ENCODE peak calls at places on chromosomes 1 and 21, in four cellular contexts. One of them, this sample, is unnamed.

GRCh38 chr1:72485786-72486185 is 203.4 kb upstream of the NEGR1 start:
- DNase-seq in kidney: no peak
- DNase-seq in CD4-positive, CD25-positive, alpha-beta regulatory T cell: no peak
- DNase-seq in fibroblast of lung: peak; percentile 81
- DNase-seq in this sample: no peak

GRCh38 chr1:7422561-7422960 is 348.5 kb upstream of the VAMP3 start:
- DNase-seq in kidney: peak; percentile 9
- DNase-seq in CD4-positive, CD25-positive, alpha-beta regulatory T cell: no peak
- DNase-seq in fibroblast of lung: no peak
- DNase-seq in this sample: peak; percentile 1

GRCh38 chr21:18801468-18801867 is 397.9 kb upstream of the TMPRSS15 start:
- DNase-seq in kidney: no peak
- DNase-seq in CD4-positive, CD25-positive, alpha-beta regulatory T cell: no peak
- DNase-seq in fibroblast of lung: no peak
- DNase-seq in this sample: no peak

GRCh38 chr1:48676822-48677221 is 99.9 kb downstream of the BEND5 start:
- DNase-seq in kidney: no peak
- DNase-seq in fibroblast of lung: no peak
- DNase-seq in CD4-positive, CD25-positive, alpha-beta regulatory T cell: no peak
- DNase-seq in this sample: no peak

GRCh38 chr1:19563336-19564097 is 78.2 kb upstream of the CAPZB start:
- DNase-seq in CD4-positive, CD25-positive, alpha-beta regulatory T cell: no peak
- DNase-seq in kidney: no peak
- DNase-seq in fibroblast of lung: peak; percentile 70
- DNase-seq in this sample: no peak

GRCh38 chr1:98051065-98051675 is 130.3 kb upstream of the DPYD start:
- DNase-seq in kidney: peak; percentile 51
- DNase-seq in fibroblast of lung: peak; percentile 86
- DNase-seq in CD4-positive, CD25-positive, alpha-beta regulatory T cell: peak; percentile 77
- DNase-seq in this sample: peak; percentile 45

GRCh38 chr1:1072299-1072848 is 1.7 kb downstream of the RNF223 start:
- DNase-seq in kidney: no peak
- DNase-seq in CD4-positive, CD25-positive, alpha-beta regulatory T cell: no peak
- DNase-seq in fibroblast of lung: no peak
- DNase-seq in this sample: no peak

GRCh38 chr1:111471012-111471411 is 2.8 kb upstream of the C1orf162 start:
- DNase-seq in CD4-positive, CD25-positive, alpha-beta regulatory T cell: peak; percentile 95
- DNase-seq in kidney: no peak
- DNase-seq in fibroblast of lung: no peak
- DNase-seq in this sample: no peak

GRCh38 chr1:17620448-17620847 is 81.0 kb downstream of the ARHGEF10L start:
- DNase-seq in CD4-positive, CD25-positive, alpha-beta regulatory T cell: no peak
- DNase-seq in kidney: no peak
- DNase-seq in fibroblast of lung: no peak
- DNase-seq in this sample: no peak

GRCh38 chr1:18849252-18849651 is 10.2 kb downstream of the TAS1R2 start:
- DNase-seq in CD4-positive, CD25-positive, alpha-beta regulatory T cell: no peak
- DNase-seq in fibroblast of lung: no peak
- DNase-seq in kidney: peak; percentile 93
- DNase-seq in this sample: no peak

GRCh38 chr1:164983023-164983650 is 373.4 kb downstream of the LMX1A start:
- DNase-seq in CD4-positive, CD25-positive, alpha-beta regulatory T cell: no peak
- DNase-seq in kidney: no peak
- DNase-seq in fibroblast of lung: no peak
- DNase-seq in this sample: no peak

GRCh38 chr1:24094554-24094953 is 17.4 kb downstream of the MYOM3 start:
- DNase-seq in fibroblast of lung: no peak
- DNase-seq in kidney: peak; percentile 37
- DNase-seq in CD4-positive, CD25-positive, alpha-beta regulatory T cell: no peak
- DNase-seq in this sample: no peak

GRCh38 chr1:153612111-153612754 is 704 bp downstream of the S100A16 start:
- DNase-seq in CD4-positive, CD25-positive, alpha-beta regulatory T cell: no peak
- DNase-seq in fibroblast of lung: no peak
- DNase-seq in kidney: peak; percentile 70
- DNase-seq in this sample: no peak

GRCh38 chr1:173304529-173305227 is 97.5 kb upstream of the TNFSF4 start:
- DNase-seq in fibroblast of lung: no peak
- DNase-seq in CD4-positive, CD25-positive, alpha-beta regulatory T cell: no peak
- DNase-seq in kidney: no peak
- DNase-seq in this sample: no peak

GRCh38 chr1:117608758-117609157 is 2.9 kb downstream of the TENT5C start:
- DNase-seq in kidney: no peak
- DNase-seq in CD4-positive, CD25-positive, alpha-beta regulatory T cell: no peak
- DNase-seq in fibroblast of lung: no peak
- DNase-seq in this sample: no peak

GRCh38 chr1:112237983-112238515 is 158.0 kb upstream of the CTTNBP2NL start:
- DNase-seq in fibroblast of lung: no peak
- DNase-seq in kidney: no peak
- DNase-seq in CD4-positive, CD25-positive, alpha-beta regulatory T cell: no peak
- DNase-seq in this sample: no peak

GRCh38 chr1:115409097-115409852 is 71.2 kb upstream of the NGF start:
- DNase-seq in fibroblast of lung: no peak
- DNase-seq in CD4-positive, CD25-positive, alpha-beta regulatory T cell: no peak
- DNase-seq in kidney: no peak
- DNase-seq in this sample: no peak

GRCh38 chr1:118998171-118998570 is 10.0 kb upstream of the TBX15 start:
- DNase-seq in CD4-positive, CD25-positive, alpha-beta regulatory T cell: no peak
- DNase-seq in fibroblast of lung: no peak
- DNase-seq in kidney: no peak
- DNase-seq in this sample: no peak

GRCh38 chr1:24901791-24902470 is 28.1 kb downstream of the RUNX3 start:
- DNase-seq in CD4-positive, CD25-positive, alpha-beta regulatory T cell: no peak
- DNase-seq in kidney: peak; percentile 77
- DNase-seq in fibroblast of lung: no peak
- DNase-seq in this sample: no peak

GRCh38 chr1:6239950-6240768 is 3.8 kb upstream of the HES3 start:
- DNase-seq in CD4-positive, CD25-positive, alpha-beta regulatory T cell: no peak
- DNase-seq in fibroblast of lung: peak; percentile 41
- DNase-seq in kidney: no peak
- DNase-seq in this sample: peak; percentile 70

GRCh38 chr21:44516828-44517174 is 23.2 kb downstream of the KRTAP10-1 start:
- DNase-seq in CD4-positive, CD25-positive, alpha-beta regulatory T cell: no peak
- DNase-seq in kidney: peak; percentile 33
- DNase-seq in fibroblast of lung: no peak
- DNase-seq in this sample: no peak
- H3K9me3 ChIP-seq in CD4-positive, CD25-positive, alpha-beta regulatory T cell: no peaks in the 10 kb centered on the region
- H3K9me3 ChIP-seq in kidney: no peaks in the 10 kb centered on the region
- H3K9me3 ChIP-seq in fibroblast of lung: no peaks in the 10 kb centered on the region
- H3K9me3 ChIP-seq in this sample: no peaks in the 10 kb centered on the region

GRCh38 chr1:247043406-247043805 is 35.2 kb downstream of the ZNF670 start:
- DNase-seq in CD4-positive, CD25-positive, alpha-beta regulatory T cell: no peak
- DNase-seq in kidney: no peak
- DNase-seq in fibroblast of lung: no peak
- DNase-seq in this sample: no peak

GRCh38 chr1:247047702-247048101 is 30.9 kb downstream of the ZNF670 start:
- DNase-seq in fibroblast of lung: no peak
- DNase-seq in CD4-positive, CD25-positive, alpha-beta regulatory T cell: no peak
- DNase-seq in kidney: no peak
- DNase-seq in this sample: no peak

GRCh38 chr1:247047260-247047659 is 31.4 kb downstream of the ZNF670 start:
- DNase-seq in CD4-positive, CD25-positive, alpha-beta regulatory T cell: no peak
- DNase-seq in kidney: no peak
- DNase-seq in fibroblast of lung: no peak
- DNase-seq in this sample: no peak
- H3K9me3 ChIP-seq in CD4-positive, CD25-positive, alpha-beta regulatory T cell: peaks cover 66% of the 10 kb centered on the region
- H3K9me3 ChIP-seq in kidney: peaks cover 22% of the 10 kb centered on the region
- H3K9me3 ChIP-seq in fibroblast of lung: no peaks in the 10 kb centered on the region
- H3K9me3 ChIP-seq in this sample: peaks cover 43% of the 10 kb centered on the region

GRCh38 chr21:26659757-26660156 is 86.7 kb upstream of the CYYR1 start:
- DNase-seq in fibroblast of lung: no peak
- DNase-seq in kidney: no peak
- DNase-seq in CD4-positive, CD25-positive, alpha-beta regulatory T cell: no peak
- DNase-seq in this sample: no peak
- H3K9me3 ChIP-seq in fibroblast of lung: no peaks in the 10 kb centered on the region
- H3K9me3 ChIP-seq in kidney: no peaks in the 10 kb centered on the region
- H3K9me3 ChIP-seq in CD4-positive, CD25-positive, alpha-beta regulatory T cell: no peaks in the 10 kb centered on the region
- H3K9me3 ChIP-seq in this sample: no peaks in the 10 kb centered on the region

GRCh38 chr1:247104965-247105364 is 809 bp upstream of the ZNF669 start:
- DNase-seq in kidney: no peak
- DNase-seq in CD4-positive, CD25-positive, alpha-beta regulatory T cell: no peak
- DNase-seq in fibroblast of lung: no peak
- DNase-seq in this sample: no peak

GRCh38 chr1:247096958-247097357 is 7.2 kb downstream of the ZNF669 start:
- DNase-seq in fibroblast of lung: no peak
- DNase-seq in CD4-positive, CD25-positive, alpha-beta regulatory T cell: no peak
- DNase-seq in kidney: no peak
- DNase-seq in this sample: no peak

GRCh38 chr1:247103777-247104591 is at the start of gene ZNF669:
- DNase-seq in CD4-positive, CD25-positive, alpha-beta regulatory T cell: peak; percentile 95
- DNase-seq in fibroblast of lung: peak; percentile 97
- DNase-seq in kidney: peak; percentile 98
- DNase-seq in this sample: peak; percentile 97

GRCh38 chr1:247102381-247102780 is 1.8 kb downstream of the ZNF669 start:
- DNase-seq in kidney: no peak
- DNase-seq in fibroblast of lung: peak; percentile 58
- DNase-seq in CD4-positive, CD25-positive, alpha-beta regulatory T cell: no peak
- DNase-seq in this sample: no peak

DNA sequence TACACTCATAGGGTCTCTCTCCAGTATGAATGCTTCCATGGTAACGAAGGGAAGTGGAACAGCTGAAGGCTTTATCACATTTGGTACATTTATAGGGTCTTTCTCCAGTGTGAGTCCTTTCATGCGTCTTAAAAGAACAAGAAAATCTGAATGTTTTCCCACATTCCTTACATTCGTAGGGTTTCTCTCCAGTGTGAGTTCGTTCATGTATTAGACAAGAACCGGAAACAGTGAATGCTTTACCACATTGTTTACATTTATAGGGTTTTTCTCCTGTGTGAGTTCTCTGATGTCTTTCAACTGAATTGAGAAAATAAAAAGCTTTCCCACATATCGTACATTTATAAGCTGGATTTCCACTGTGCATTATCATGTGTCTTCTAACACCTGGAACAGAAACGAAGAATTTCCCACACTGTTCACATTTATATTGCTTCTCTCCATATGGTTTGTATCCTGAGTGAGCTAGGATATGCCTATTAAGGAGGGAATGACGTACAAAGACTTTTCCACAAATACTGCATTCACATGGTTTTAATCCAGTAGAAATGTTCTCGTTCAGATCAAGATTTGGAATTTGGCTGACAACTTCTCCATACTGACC is 3.4 kb downstream of the ZNF669 start:
- DNase-seq in fibroblast of lung: no peak
- DNase-seq in CD4-positive, CD25-positive, alpha-beta regulatory T cell: no peak
- DNase-seq in kidney: no peak
- DNase-seq in this sample: no peak
- H3K9me3 ChIP-seq in fibroblast of lung: peaks cover 6% of the 10 kb centered on the region
- H3K9me3 ChIP-seq in CD4-positive, CD25-positive, alpha-beta regulatory T cell: peaks cover 59% of the 10 kb centered on the region
- H3K9me3 ChIP-seq in kidney: peaks cover 8% of the 10 kb centered on the region
- H3K9me3 ChIP-seq in this sample: peaks cover 29% of the 10 kb centered on the region

GRCh38 chr1:174326278-174326677 is 121.5 kb upstream of the GPR52 start:
- DNase-seq in kidney: no peak
- DNase-seq in CD4-positive, CD25-positive, alpha-beta regulatory T cell: no peak
- DNase-seq in fibroblast of lung: no peak
- DNase-seq in this sample: no peak

GRCh38 chr1:174324939-174325338 is 122.8 kb upstream of the GPR52 start:
- DNase-seq in fibroblast of lung: no peak
- DNase-seq in CD4-positive, CD25-positive, alpha-beta regulatory T cell: no peak
- DNase-seq in kidney: no peak
- DNase-seq in this sample: no peak

GRCh38 chr1:174322202-174322862 is 125.4 kb upstream of the GPR52 start:
- DNase-seq in CD4-positive, CD25-positive, alpha-beta regulatory T cell: no peak
- DNase-seq in fibroblast of lung: no peak
- DNase-seq in kidney: no peak
- DNase-seq in this sample: no peak

GRCh38 chr1:174324493-174324892 is 123.3 kb upstream of the GPR52 start:
- DNase-seq in kidney: no peak
- DNase-seq in CD4-positive, CD25-positive, alpha-beta regulatory T cell: no peak
- DNase-seq in fibroblast of lung: no peak
- DNase-seq in this sample: no peak
- H3K9me3 ChIP-seq in kidney: peaks cover 4% of the 10 kb centered on the region
- H3K9me3 ChIP-seq in CD4-positive, CD25-positive, alpha-beta regulatory T cell: peaks cover 43% of the 10 kb centered on the region
- H3K9me3 ChIP-seq in fibroblast of lung: no peaks in the 10 kb centered on the region
- H3K9me3 ChIP-seq in this sample: peaks cover 3% of the 10 kb centered on the region

GRCh38 chr1:239276051-239276450 is 110.3 kb upstream of the CHRM3 start:
- DNase-seq in CD4-positive, CD25-positive, alpha-beta regulatory T cell: no peak
- DNase-seq in fibroblast of lung: no peak
- DNase-seq in kidney: no peak
- DNase-seq in this sample: no peak
- H3K9me3 ChIP-seq in CD4-positive, CD25-positive, alpha-beta regulatory T cell: no peaks in the 10 kb centered on the region
- H3K9me3 ChIP-seq in fibroblast of lung: no peaks in the 10 kb centered on the region
- H3K9me3 ChIP-seq in kidney: no peaks in the 10 kb centered on the region
- H3K9me3 ChIP-seq in this sample: no peaks in the 10 kb centered on the region

GRCh38 chr21:40534886-40535285 is 312.1 kb downstream of the DSCAM start:
- DNase-seq in kidney: no peak
- DNase-seq in CD4-positive, CD25-positive, alpha-beta regulatory T cell: no peak
- DNase-seq in fibroblast of lung: no peak
- DNase-seq in this sample: no peak
- H3K9me3 ChIP-seq in kidney: no peaks in the 10 kb centered on the region
- H3K9me3 ChIP-seq in CD4-positive, CD25-positive, alpha-beta regulatory T cell: no peaks in the 10 kb centered on the region
- H3K9me3 ChIP-seq in fibroblast of lung: no peaks in the 10 kb centered on the region
- H3K9me3 ChIP-seq in this sample: no peaks in the 10 kb centered on the region